ENCODE peak calls at places on chromosomes 11 and 22, in nine cellular contexts. G, W, R, E, D, Y, A, U and S are unnamed samples.

GRCh38 chr11:45556851-45557707 is 108.3 kb downstream of the CHST1 start:
- DNase-seq in G (no peak), W (no peak), R (no peak), E (no peak), D (no peak), Y (no peak), A (no peak), U (no peak), S (peak; percentile 19)

GRCh38 chr11:66068154-66068821 is 1.8 kb upstream of the PACS1 start:
- DNase-seq in G (peak; percentile 65), W (peak; percentile 70), R (peak; percentile 78), E (peak; percentile 90), D (peak; percentile 74), Y (peak; percentile 68), A (peak; percentile 72), U (peak; percentile 79), S (peak; percentile 70)

GRCh38 chr22:50728523-50728931 is 9.5 kb upstream of the ACR start:
- DNase-seq in G (no peak), W (peak; percentile 4), R (no peak), E (no peak), D (no peak), Y (no peak), A (no peak), U (peak; percentile 42), S (no peak)

GRCh38 chr11:66531841-66532240 is 14.0 kb downstream of the ZDHHC24 start:
- DNase-seq in G (no peak), W (no peak), R (no peak), E (no peak), D (no peak), Y (no peak), A (no peak), U (no peak), S (no peak)

GRCh38 chr11:120780239-120780638 is 243.7 kb upstream of the TBCEL start:
- DNase-seq in G (no peak), W (no peak), R (no peak), E (no peak), D (no peak), Y (peak; percentile 18), A (no peak), U (no peak), S (no peak)

GRCh38 chr22:17845790-17846189 is 71.5 kb upstream of the BID start:
- DNase-seq in G (no peak), W (no peak), R (no peak), E (no peak), D (no peak), Y (no peak), A (no peak), U (no peak), S (no peak)

GRCh38 chr22:24432059-24432853 is 4.9 kb downstream of the ADORA2A start:
- DNase-seq in G (peak; percentile 62), W (peak; percentile 85), R (no peak), E (no peak), D (no peak), Y (peak; percentile 16), A (no peak), U (peak; percentile 77), S (peak; percentile 84)

GRCh38 chr11:102168483-102168882 is 58.2 kb downstream of the YAP1 start:
- DNase-seq in G (no peak), W (no peak), R (no peak), E (no peak), D (no peak), Y (no peak), A (no peak), U (no peak), S (no peak)

GRCh38 chr11:100612766-100613165 is 74.3 kb upstream of the ARHGAP42 start:
- DNase-seq in G (no peak), W (no peak), R (no peak), E (no peak), D (no peak), Y (no peak), A (no peak), U (no peak), S (no peak)

GRCh38 chr11:113188433-113188834 is 125.9 kb upstream of the TTC12 start:
- DNase-seq in G (no peak), W (no peak), R (no peak), E (no peak), D (no peak), Y (no peak), A (no peak), U (no peak), S (no peak)

GRCh38 chr11:72723508-72723907 is 28.7 kb downstream of the ARAP1 start:
- DNase-seq in G (no peak), W (no peak), R (no peak), E (no peak), D (no peak), Y (no peak), A (no peak), U (peak; percentile 19), S (no peak)

GRCh38 chr11:97454988-97455387 is 1065.2 kb downstream of the JRKL start:
- DNase-seq in G (no peak), W (no peak), R (no peak), E (no peak), D (no peak), Y (no peak), A (no peak), U (no peak), S (no peak)

GRCh38 chr11:28878025-28878424 is 769.8 kb downstream of the METTL15 start:
- DNase-seq in G (no peak), W (no peak), R (no peak), E (no peak), D (no peak), Y (peak; percentile 14), A (no peak), U (no peak), S (no peak)

GRCh38 chr11:10308208-10308954 is 3.5 kb downstream of the ADM start:
- DNase-seq in G (no peak), W (no peak), R (no peak), E (no peak), D (no peak), Y (peak; percentile 34), A (no peak), U (no peak), S (no peak)

GRCh38 chr11:10309163-10310093 is 4.6 kb downstream of the ADM start:
- DNase-seq in G (peak; percentile 92), W (no peak), R (no peak), E (peak; percentile 44), D (peak; percentile 86), Y (peak; percentile 92), A (no peak), U (peak; percentile 89), S (peak; percentile 64)

GRCh38 chr11:10311802-10312201 is 6.9 kb downstream of the ADM start:
- DNase-seq in G (no peak), W (no peak), R (no peak), E (no peak), D (no peak), Y (no peak), A (no peak), U (no peak), S (no peak)

GRCh38 chr11:10307411-10308207 is 2.7 kb downstream of the ADM start:
- DNase-seq in G (peak; percentile 75), W (peak; percentile 83), R (peak; percentile 83), E (peak; percentile 86), D (peak; percentile 75), Y (peak; percentile 94), A (peak; percentile 85), U (peak; percentile 94), S (peak; percentile 80)

DNA sequence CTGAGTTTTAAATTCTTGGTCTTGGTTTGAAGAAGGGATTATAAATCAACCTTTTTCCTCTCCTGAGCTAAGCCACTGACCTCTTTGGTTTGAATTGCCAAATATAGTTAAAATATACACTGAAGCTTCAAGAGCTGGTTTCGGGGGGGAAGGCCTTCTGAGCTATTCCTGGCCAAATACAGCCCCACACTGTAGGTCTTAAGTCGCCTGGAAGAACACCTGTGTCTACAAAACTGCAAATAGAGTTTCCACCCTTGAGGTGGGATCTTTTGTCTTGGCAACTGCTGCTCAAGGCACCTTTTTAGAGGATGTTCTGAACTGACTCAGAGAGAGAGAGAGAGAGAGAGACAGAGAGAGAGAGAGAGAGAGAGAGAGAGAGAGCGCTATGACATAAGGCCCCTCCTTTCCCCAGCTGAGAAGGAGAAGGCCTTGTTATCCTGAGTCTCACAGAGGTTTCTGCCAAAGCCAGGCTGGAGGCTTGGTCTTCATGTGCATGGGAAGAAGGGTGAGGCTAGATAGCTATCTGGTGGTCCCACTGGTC is 5.5 kb downstream of the ADM start:
- DNase-seq in G (no peak), W (no peak), R (no peak), E (no peak), D (no peak), Y (peak; percentile 68), A (no peak), U (no peak), S (no peak)
- H3K27ac ChIP-seq in G (no peak overlapping the region), W (no peak overlapping the region), R (peak overlapping the region; percentile 45), E (no peak overlapping the region), D (peak overlapping the region; percentile 86), Y (no peak overlapping the region), A (no peak overlapping the region), U (peak overlapping the region; percentile 86), S (peak overlapping the region; percentile 6)

DNA sequence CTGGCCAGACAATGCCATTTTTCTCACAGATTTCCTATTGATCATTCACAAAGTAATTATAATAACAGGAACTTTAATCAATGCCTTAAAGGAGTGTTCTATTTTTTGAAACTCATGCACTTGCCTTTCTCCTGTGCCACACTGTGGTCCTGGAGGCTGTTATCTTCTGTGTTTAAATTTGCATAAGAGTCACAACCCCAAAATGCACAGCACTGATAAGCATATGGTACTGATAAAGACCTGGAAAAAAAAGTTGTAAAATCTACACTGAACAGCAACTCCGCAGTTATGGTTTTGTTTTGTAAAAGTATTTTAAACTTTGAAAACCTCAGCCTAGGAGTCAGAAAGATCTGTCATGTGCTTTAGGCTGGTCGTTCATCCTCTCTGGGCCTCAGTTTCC is 9.1 kb upstream of the CCDC34 start:
- DNase-seq in G (no peak), W (no peak), R (no peak), E (no peak), D (no peak), Y (no peak), A (no peak), U (no peak), S (no peak)
- H3K4me1 ChIP-seq in G (no peaks in the 10 kb centered on the region), W (no peaks in the 10 kb centered on the region), R (no peaks in the 10 kb centered on the region), E (no peaks in the 10 kb centered on the region), D (no peaks in the 10 kb centered on the region), Y (no peaks in the 10 kb centered on the region), A (no peaks in the 10 kb centered on the region), U (no peaks in the 10 kb centered on the region), S (no peaks in the 10 kb centered on the region)

DNA sequence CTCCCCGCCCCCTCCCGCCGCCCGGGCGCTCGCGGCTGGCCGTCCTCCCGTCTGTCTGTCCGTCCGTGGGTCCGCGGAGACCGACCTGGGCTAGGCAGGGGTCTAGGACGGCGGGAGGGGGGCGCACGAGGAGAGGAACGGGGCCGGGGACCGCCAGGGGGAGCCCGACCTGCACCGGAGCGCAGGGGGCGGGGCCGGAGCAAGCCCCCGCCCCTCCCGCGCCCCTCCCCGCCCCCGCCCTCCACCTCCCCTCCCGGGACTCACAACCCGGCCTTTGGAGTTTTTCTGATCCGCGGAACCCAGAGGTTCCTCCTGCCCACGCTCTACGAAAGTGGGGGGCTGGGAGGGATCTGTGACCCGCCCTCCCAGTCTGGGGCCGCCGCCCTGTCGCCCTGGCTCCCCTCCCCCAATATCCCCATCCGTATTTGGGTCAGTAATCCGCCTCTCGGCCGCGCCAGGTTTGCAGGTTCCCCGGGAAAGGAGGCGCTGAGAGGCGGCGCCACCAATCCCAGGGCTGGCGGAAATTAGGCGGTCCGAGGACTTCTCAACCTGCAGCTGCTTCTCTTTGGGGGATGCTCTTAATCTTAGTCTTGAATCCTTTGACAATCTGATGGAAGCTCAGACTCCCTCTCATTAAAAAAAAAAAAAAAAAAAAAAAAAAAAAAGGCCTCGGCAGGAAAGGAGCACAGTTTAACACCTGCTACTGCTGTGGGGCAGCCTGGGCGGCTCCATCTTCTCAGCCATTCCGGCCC is 922 bp upstream of the KCNJ11 start:
- DNase-seq in G (peak; percentile 71), W (peak; percentile 67), R (peak; percentile 30), E (peak; percentile 87), D (peak; percentile 82), Y (peak; percentile 11), A (peak; percentile 77), U (peak; percentile 95), S (peak; percentile 78)
- H3K27ac ChIP-seq in G (peak overlapping the region; percentile 76), W (peak overlapping the region; percentile 39), R (no peak overlapping the region), E (no peak overlapping the region), D (peak overlapping the region; percentile 73), Y (no peak overlapping the region), A (no peak overlapping the region), U (peak overlapping the region; percentile 96), S (peak overlapping the region; percentile 61)

GRCh38 chr22:28899199-28899853 is 16.0 kb downstream of the ZNRF3 start:
- DNase-seq in G (no peak), W (no peak), R (no peak), E (no peak), D (no peak), Y (peak; percentile 20), A (peak; percentile 43), U (no peak), S (no peak)
- H3K4me1 ChIP-seq in G (peaks cover 10% of the 10 kb centered on the region), W (peaks cover 10% of the 10 kb centered on the region), R (no peaks in the 10 kb centered on the region), E (peaks cover 24% of the 10 kb centered on the region), D (peaks cover 24% of the 10 kb centered on the region), Y (peaks cover 14% of the 10 kb centered on the region), A (peaks cover 13% of the 10 kb centered on the region), U (peaks cover 27% of the 10 kb centered on the region), S (peaks cover 24% of the 10 kb centered on the region)